ENCODE peak calls at places on chromosomes 6 and 20, in six cellular contexts. U is thyroid gland, W is adrenal gland, G is stomach, K is endothelial cell of umbilical vein, V is IMR-90. R is an unnamed sample.
A peak's percentile ranks its signal among the peaks of the same experiment; 100 is the strongest.

GRCh38 chr6:127514396-127515227 is 4.5 kb downstream of the MTCL3 start:
- DNase-seq in U (peak; percentile 39), V (peak; percentile 48), G (no peak), W (peak; percentile 47), K (no peak), R (peak; percentile 62)

GRCh38 chr20:2729251-2729713 is 36.7 kb downstream of the EBF4 start:
- DNase-seq in V (no peak), G (no peak), K (no peak), U (no peak), W (no peak), R (no peak)

GRCh38 chr20:4813839-4814695 is 92.4 kb downstream of the PRND start:
- DNase-seq in W (no peak), U (no peak), K (peak; percentile 58), V (no peak), G (no peak), R (peak; percentile 71)

GRCh38 chr6:84882768-84883766 is 118.7 kb upstream of the TBX18 start:
- DNase-seq in G (no peak), K (peak; percentile 16), V (no peak), W (no peak), U (no peak), R (no peak)

GRCh38 chr6:106739387-106739786 is 110.0 kb downstream of the QRSL1 start:
- DNase-seq in K (no peak), G (peak; percentile 84), U (peak; percentile 95), V (no peak), W (peak; percentile 65), R (no peak)

GRCh38 chr6:155224618-155225017 is 39.2 kb upstream of the CLDN20 start:
- DNase-seq in K (no peak), U (no peak), G (no peak), V (no peak), W (no peak), R (no peak)

GRCh38 chr6:24827162-24827561 is 28.4 kb upstream of the ARMH2 start:
- DNase-seq in U (peak; percentile 96), K (no peak), W (no peak), G (peak; percentile 64), V (no peak), R (no peak)

GRCh38 chr20:6689339-6689973 is 78.0 kb upstream of the BMP2 start:
- DNase-seq in K (no peak), W (no peak), U (no peak), G (no peak), V (no peak), R (no peak)

GRCh38 chr20:62734881-62735280 is 26.2 kb downstream of the NTSR1 start:
- DNase-seq in W (peak; percentile 3), V (no peak), K (no peak), U (peak; percentile 0), G (no peak), R (no peak)

GRCh38 chr20:38460040-38460623 is 12.5 kb upstream of the RALGAPB start:
- DNase-seq in G (no peak), V (peak; percentile 81), U (peak; percentile 54), W (peak; percentile 33), K (peak; percentile 87), R (no peak)

GRCh38 chr6:106844930-106845329 is 129.6 kb downstream of the CD24 start:
- DNase-seq in U (no peak), V (no peak), W (no peak), K (no peak), G (no peak), R (no peak)

GRCh38 chr6:82364087-82365010 is 732 bp downstream of the TPBG start:
- DNase-seq in G (peak; percentile 49), W (peak; percentile 27), K (peak; percentile 13), U (peak; percentile 72), V (peak; percentile 60), R (peak; percentile 83)

GRCh38 chr20:31551581-31552081 is 37.4 kb downstream of the HM13 start:
- DNase-seq in W (no peak), U (peak; percentile 90), V (no peak), G (no peak), K (no peak), R (no peak)

GRCh38 chr20:63520594-63520938 is at the start of gene PPDPF:
- DNase-seq in W (peak; percentile 72), G (peak; percentile 89), V (peak; percentile 72), U (peak; percentile 77), K (peak; percentile 68), R (no peak)

GRCh38 chr20:47568019-47568418 is 66.3 kb downstream of the NCOA3 start:
- DNase-seq in K (peak; percentile 93), W (peak; percentile 60), U (peak; percentile 81), V (peak; percentile 90), G (peak; percentile 49), R (no peak)

GRCh38 chr20:44683263-44684046 is 31.7 kb upstream of the CCN5 start:
- DNase-seq in G (peak; percentile 71), W (peak; percentile 56), K (peak; percentile 64), V (peak; percentile 42), U (peak; percentile 54), R (no peak)

GRCh38 chr6:3228046-3228671 is 706 bp upstream of the TUBB2B start:
- DNase-seq in W (no peak), K (no peak), V (no peak), U (peak; percentile 33), G (no peak), R (no peak)

GRCh38 chr6:71855406-71855805 is 30.9 kb upstream of the RIMS1 start:
- DNase-seq in G (no peak), V (no peak), W (no peak), K (no peak), U (no peak), R (no peak)

GRCh38 chr6:42690151-42690702 is 32.2 kb downstream of the PRPH2 start:
- DNase-seq in K (no peak), V (peak; percentile 58), W (no peak), U (peak; percentile 18), G (no peak), R (no peak)

GRCh38 chr6:124947821-124948451 is 14.3 kb upstream of the RNF217 start:
- DNase-seq in V (peak; percentile 54), G (no peak), W (no peak), K (no peak), U (no peak), R (no peak)

GRCh38 chr6:42512498-42513042 is 51.3 kb upstream of the UBR2 start:
- DNase-seq in G (no peak), K (no peak), W (no peak), V (no peak), U (no peak), R (no peak)

GRCh38 chr6:142325111-142325510 is 23.3 kb downstream of the ADGRG6 start:
- DNase-seq in G (no peak), U (no peak), K (no peak), W (no peak), V (no peak), R (no peak)
- TF ChIP-seq POLR2A in G (no peak), U (no peak), K (no peak), W (no peak), V (no peak), R (no peak)

DNA sequence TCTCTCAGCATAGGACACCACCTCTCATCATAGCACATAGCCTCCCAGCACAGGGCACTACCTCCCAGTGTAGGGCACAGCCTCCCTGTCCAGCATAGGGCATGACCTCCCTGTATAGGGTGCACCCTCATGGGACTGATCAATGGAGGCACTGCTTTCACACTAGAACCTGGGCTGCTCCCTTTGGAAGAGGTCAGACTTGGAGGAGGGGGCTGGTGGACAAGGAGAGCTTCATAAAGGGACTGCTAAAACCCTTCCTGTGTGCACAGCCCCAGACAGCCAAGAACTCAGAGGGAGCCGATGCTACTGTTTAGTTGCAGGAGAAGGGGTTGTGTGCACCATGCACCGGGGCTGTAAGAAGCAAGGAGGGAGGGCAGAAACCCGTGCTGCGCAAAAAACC is 21.9 kb upstream of the CST4 start:
- DNase-seq in K (no peak), G (no peak), V (no peak), U (no peak), W (no peak), R (no peak)
- TF ChIP-seq POLR2A in K (no peak), G (no peak), V (no peak), U (no peak), W (no peak), R (no peak)

GRCh38 chr20:40322941-40323340 is 366.1 kb downstream of the MAFB start:
- DNase-seq in G (no peak), W (no peak), U (no peak), V (no peak), K (no peak), R (no peak)
- TF ChIP-seq POLR2A in G (no peak), W (no peak), U (no peak), V (no peak), K (no peak), R (no peak)

DNA sequence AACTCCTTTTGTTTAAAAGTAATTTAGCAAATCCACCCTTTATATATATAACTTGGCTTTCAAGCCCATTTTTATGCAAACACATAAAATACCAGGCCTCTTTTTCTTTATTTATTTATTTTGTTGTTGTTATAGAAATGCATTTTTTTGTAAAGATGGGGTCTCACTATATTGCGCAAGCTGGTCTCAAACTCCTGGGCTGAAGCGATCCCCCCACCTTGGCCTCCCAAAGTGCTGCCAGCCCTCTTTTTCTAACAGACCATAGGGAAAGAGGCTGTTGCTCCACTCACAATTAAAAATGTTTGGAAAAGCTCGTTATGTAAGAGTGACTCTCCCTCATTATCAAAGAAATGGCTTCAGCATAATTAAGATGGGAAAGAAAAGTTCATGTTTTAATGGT is 440.9 kb downstream of the HACE1 start:
- DNase-seq in K (no peak), W (no peak), G (no peak), U (no peak), V (no peak), R (no peak)
- TF ChIP-seq POLR2A in K (no peak), W (no peak), G (no peak), U (no peak), V (no peak), R (no peak)